ENCODE peak calls at places on chromosomes 16 and 17, in seven cellular contexts. M is IMR-90; V is ascending aorta; X is Karpas-422; Z is naive thymus-derived CD4-positive, alpha-beta T cell; A is BJ; O is SK-N-SH. B is an unnamed sample.

GRCh38 chr16:13915033-13915635 is 4.8 kb upstream of the ERCC4 start:
- DNase-seq in X (no peak), V (no peak), O (no peak), Z (no peak), M (no peak), A (no peak), B (no peak)

GRCh38 chr17:64063088-64063487 is 42.7 kb upstream of the ICAM2 start:
- DNase-seq in O (no peak), X (no peak), A (no peak), M (no peak), V (no peak), Z (no peak), B (no peak)

GRCh38 chr17:51184124-51184523 is 17.9 kb downstream of the NME2 start:
- DNase-seq in O (peak; percentile 74), M (no peak), X (no peak), Z (no peak), V (no peak), A (no peak), B (no peak)

GRCh38 chr16:54200161-54200534 is 86.4 kb downstream of the IRX3 start:
- DNase-seq in Z (no peak), A (no peak), O (no peak), V (no peak), X (no peak), M (no peak), B (no peak)

GRCh38 chr17:31310260-31310659 is 3.6 kb downstream of the EVI2B start:
- DNase-seq in Z (peak; percentile 89), O (no peak), V (no peak), A (no peak), M (no peak), X (peak; percentile 86), B (no peak)

GRCh38 chr16:50196736-50197135 is 43.6 kb downstream of the TENT4B start:
- DNase-seq in M (peak; percentile 41), O (no peak), Z (peak; percentile 70), A (no peak), X (no peak), V (no peak), B (peak; percentile 47)

GRCh38 chr17:65690626-65691310 is 129.3 kb upstream of the AXIN2 start:
- DNase-seq in O (no peak), Z (no peak), V (no peak), X (no peak), M (no peak), A (no peak), B (no peak)

GRCh38 chr16:27401768-27402568 is at the start of gene IL21R:
- DNase-seq in V (peak; percentile 40), O (peak; percentile 38), Z (peak; percentile 89), A (peak; percentile 26), X (peak; percentile 68), M (peak; percentile 61), B (peak; percentile 69)

GRCh38 chr16:89898201-89898967 is 20.3 kb upstream of the MC1R start:
- DNase-seq in M (no peak), V (no peak), A (no peak), Z (no peak), X (no peak), O (no peak), B (no peak)

GRCh38 chr17:83149326-83149725 is 69.9 kb downstream of the METRNL start:
- DNase-seq in A (no peak), O (no peak), M (no peak), V (no peak), X (no peak), Z (no peak), B (no peak)

GRCh38 chr17:10871914-10872313 is 34.0 kb upstream of the PIRT start:
- DNase-seq in V (no peak), O (no peak), A (no peak), X (no peak), Z (no peak), M (no peak), B (no peak)

GRCh38 chr16:71430744-71431143 is 11.1 kb downstream of the TLE7 start:
- DNase-seq in O (no peak), M (no peak), X (no peak), Z (no peak), V (no peak), A (no peak), B (no peak)

GRCh38 chr17:81279278-81280073 is 15.6 kb downstream of the SLC38A10 start:
- DNase-seq in O (no peak), A (no peak), V (no peak), Z (no peak), X (no peak), M (no peak), B (no peak)

GRCh38 chr17:81276781-81277180 is 18.3 kb downstream of the SLC38A10 start:
- DNase-seq in M (no peak), Z (no peak), O (no peak), V (no peak), A (no peak), X (no peak), B (no peak)

GRCh38 chr17:81277421-81277820 is 17.7 kb downstream of the SLC38A10 start:
- DNase-seq in V (no peak), A (no peak), Z (no peak), O (peak; percentile 99), X (no peak), M (peak; percentile 68), B (no peak)

GRCh38 chr17:81278831-81279230 is 16.3 kb downstream of the SLC38A10 start:
- DNase-seq in A (no peak), O (no peak), X (no peak), M (no peak), Z (no peak), V (no peak), B (no peak)

DNA sequence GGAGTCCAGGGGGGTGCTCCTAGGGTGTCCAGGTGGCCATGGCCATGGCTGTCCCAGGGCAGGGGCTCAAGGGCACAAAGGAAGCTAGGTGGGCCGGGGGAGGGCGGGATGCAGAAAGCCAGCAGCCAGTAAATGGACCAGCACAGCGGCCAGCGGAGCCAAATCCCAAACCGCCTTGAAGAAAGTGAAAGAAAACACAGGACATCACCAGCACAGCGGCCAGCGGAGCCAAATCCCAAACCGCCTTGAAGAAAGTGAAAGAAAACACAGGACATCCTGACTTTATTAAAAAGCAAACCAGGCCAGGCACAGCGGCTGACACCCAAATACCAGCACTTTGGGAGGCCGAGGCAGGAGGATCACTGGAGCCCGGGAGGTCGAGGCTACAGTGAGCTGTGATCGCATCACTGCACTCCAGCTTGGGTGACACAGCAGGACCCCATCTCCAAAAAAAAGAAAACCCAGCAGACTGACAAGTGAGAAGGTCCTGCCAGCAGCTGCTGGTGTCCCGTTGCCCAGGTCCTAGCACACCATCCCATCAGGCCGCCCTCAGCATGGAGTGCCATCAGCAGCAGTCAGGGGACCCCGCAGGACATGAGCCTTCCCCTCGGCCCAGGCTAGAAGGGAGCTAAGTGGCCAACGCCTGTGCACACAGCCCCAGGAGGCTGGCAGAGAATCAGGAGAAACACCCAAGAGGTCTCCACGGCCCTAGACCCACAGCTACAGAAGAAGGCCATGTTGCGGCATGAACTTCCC is 17.0 kb downstream of the SLC38A10 start:
- DNase-seq in A (no peak), O (no peak), Z (no peak), M (peak; percentile 69), X (no peak), V (no peak), B (peak; percentile 64)
- H3K36me3 ChIP-seq in A (peaks cover 38% of the 10 kb centered on the region), O (peaks cover 19% of the 10 kb centered on the region), Z (peaks cover 93% of the 10 kb centered on the region), M (peaks cover 55% of the 10 kb centered on the region), X (no peaks in the 10 kb centered on the region), V (peaks cover 48% of the 10 kb centered on the region), B (peaks cover 15% of the 10 kb centered on the region)

GRCh38 chr16:47143329-47143676 is 442 bp downstream of the NETO2 start:
- DNase-seq in X (peak; percentile 91), O (peak; percentile 92), Z (peak; percentile 37), A (no peak), V (no peak), M (peak; percentile 63), B (peak; percentile 80)
- H3K4me3 ChIP-seq in X (peak overlapping the region; percentile 86), O (peak overlapping the region; percentile 83), Z (peak overlapping the region; percentile 8), A (peak overlapping the region; percentile 55), V (peak overlapping the region; percentile 77), M (peak overlapping the region; percentile 62), B (peak overlapping the region; percentile 62)

GRCh38 chr17:74351552-74352210 is 10.0 kb downstream of the BTBD17 start:
- DNase-seq in X (no peak), O (peak; percentile 85), M (no peak), V (no peak), A (no peak), Z (no peak), B (no peak)

GRCh38 chr17:74354561-74354960 is 7.1 kb downstream of the BTBD17 start:
- DNase-seq in O (no peak), V (no peak), A (no peak), Z (no peak), M (no peak), X (no peak), B (no peak)

GRCh38 chr17:74354123-74354522 is 7.5 kb downstream of the BTBD17 start:
- DNase-seq in M (no peak), O (peak; percentile 94), X (peak; percentile 84), Z (peak; percentile 32), V (no peak), A (no peak), B (no peak)

GRCh38 chr17:74355065-74355464 is 6.6 kb downstream of the BTBD17 start:
- DNase-seq in A (no peak), M (no peak), Z (no peak), O (no peak), V (no peak), X (no peak), B (no peak)

DNA sequence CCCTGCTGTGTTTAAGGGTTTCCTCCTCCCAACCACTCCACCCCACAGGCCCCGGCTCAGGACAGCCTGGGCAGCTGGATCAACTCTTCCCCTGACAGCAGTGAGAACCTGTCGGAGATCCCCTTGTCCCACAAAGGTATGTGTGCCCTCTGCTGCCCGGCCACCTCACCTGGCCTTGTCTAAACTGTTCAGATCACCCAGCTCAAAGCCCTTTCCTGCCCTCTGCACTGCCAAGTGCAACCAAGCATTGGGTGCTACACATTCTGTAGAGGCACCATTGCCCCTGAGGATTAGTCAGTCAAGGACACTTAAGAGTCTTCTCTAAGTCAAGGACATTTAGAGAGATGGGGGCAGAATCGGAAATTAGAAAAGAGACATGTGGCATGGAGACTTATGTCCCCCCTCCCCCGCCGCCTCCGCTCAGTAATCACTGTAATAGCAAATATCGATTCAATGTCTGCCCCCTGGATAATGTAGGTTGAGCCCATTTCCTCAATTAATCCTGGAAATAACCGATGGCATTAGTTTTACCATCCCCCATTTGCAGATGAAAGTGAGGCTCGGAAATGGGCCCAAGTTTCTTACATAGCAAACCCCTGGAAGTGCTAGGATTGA is 8.1 kb downstream of the BTBD17 start:
- DNase-seq in X (no peak), Z (no peak), O (no peak), A (no peak), V (no peak), M (no peak), B (no peak)
- H3K27me3 ChIP-seq in X (no peaks in the 10 kb centered on the region), Z (no peaks in the 10 kb centered on the region), O (no peaks in the 10 kb centered on the region), A (peaks cover 2% of the 10 kb centered on the region), V (peaks cover 4% of the 10 kb centered on the region), M (peaks cover 16% of the 10 kb centered on the region), B (peaks cover 92% of the 10 kb centered on the region)

GRCh38 chr17:1789936-1790335 is 28.1 kb downstream of the SERPINF1 start:
- DNase-seq in A (no peak), M (no peak), Z (no peak), X (peak; percentile 48), O (no peak), V (no peak), B (no peak)

GRCh38 chr17:1783834-1784611 is 22.2 kb downstream of the SERPINF1 start:
- DNase-seq in V (peak; percentile 65), X (peak; percentile 57), A (no peak), M (peak; percentile 86), Z (peak; percentile 30), O (peak; percentile 78), B (peak; percentile 57)

GRCh38 chr17:1785925-1786324 is 24.1 kb downstream of the SERPINF1 start:
- DNase-seq in Z (no peak), O (no peak), V (no peak), A (no peak), M (no peak), X (no peak), B (no peak)

GRCh38 chr17:1787301-1787902 is 25.5 kb downstream of the SERPINF1 start:
- DNase-seq in X (no peak), M (peak; percentile 96), O (peak; percentile 52), Z (no peak), A (peak; percentile 77), V (peak; percentile 70), B (peak; percentile 90)

GRCh38 chr17:1786708-1787107 is 24.8 kb downstream of the SERPINF1 start:
- DNase-seq in M (peak; percentile 16), A (no peak), V (no peak), Z (no peak), X (no peak), O (no peak), B (no peak)
- H3K36me3 ChIP-seq in M (peaks cover 8% of the 10 kb centered on the region), A (peaks cover 4% of the 10 kb centered on the region), V (no peaks in the 10 kb centered on the region), Z (peaks cover 51% of the 10 kb centered on the region), X (peaks cover 17% of the 10 kb centered on the region), O (peaks cover 15% of the 10 kb centered on the region), B (peaks cover 16% of the 10 kb centered on the region)